ENCODE peak calls at places on chromosomes 16 and 17, in ten cellular contexts. B is cardiac muscle cell, J is fibroblast of pulmonary artery, A is lower lobe of right lung, N is OCI-LY7, O is left ventricle myocardium inferior, Z is upper lobe of right lung, V is mucosa of descending colon, E is stomach, M is hepatocyte. T is an unnamed sample.

GRCh38 chr17:57880086-57880456 is 30.2 kb upstream of the MRPS23 start:
- DNase-seq in Z (no peak), A (no peak), V (no peak), O (no peak), N (no peak), B (no peak), M (no peak), E (no peak), J (no peak), T (no peak)

GRCh38 chr16:19299565-19299964 is 14.0 kb downstream of the CLEC19A start:
- DNase-seq in A (no peak), Z (no peak), V (no peak), M (no peak), B (no peak), N (no peak), J (no peak), E (no peak), O (no peak), T (no peak)

GRCh38 chr16:6484931-6485330 is 847.7 kb upstream of the RBFOX1 start:
- DNase-seq in J (no peak), V (no peak), Z (no peak), M (no peak), O (no peak), A (no peak), E (no peak), N (no peak), B (no peak), T (no peak)

GRCh38 chr17:76051571-76051970 is 20.7 kb downstream of the SRP68 start:
- DNase-seq in J (no peak), B (no peak), E (no peak), N (no peak), A (no peak), M (no peak), V (no peak), Z (no peak), O (no peak), T (no peak)

GRCh38 chr17:79948918-79949645 is 86.6 kb downstream of the TBC1D16 start:
- DNase-seq in V (no peak), M (no peak), E (no peak), N (no peak), A (peak; percentile 41), B (no peak), Z (peak; percentile 61), J (no peak), O (peak; percentile 6), T (no peak)

GRCh38 chr17:43719578-43719977 is 39.0 kb downstream of the SOST start:
- DNase-seq in V (no peak), E (no peak), B (no peak), N (no peak), M (no peak), J (no peak), Z (no peak), A (no peak), O (no peak), T (no peak)

GRCh38 chr16:11667824-11668589 is at the start of gene SNN:
- DNase-seq in A (peak; percentile 91), B (peak; percentile 95), E (peak; percentile 92), J (peak; percentile 77), V (peak; percentile 92), M (peak; percentile 96), N (peak; percentile 92), O (peak; percentile 91), Z (peak; percentile 95), T (peak; percentile 83)

GRCh38 chr17:7043544-7044268 is at the start of gene SLC16A11:
- DNase-seq in V (peak; percentile 69), A (peak; percentile 81), M (peak; percentile 78), E (peak; percentile 59), B (no peak), O (peak; percentile 47), Z (peak; percentile 83), J (peak; percentile 52), N (no peak), T (no peak)

GRCh38 chr16:50304467-50305440 is 38.4 kb downstream of the ADCY7 start:
- DNase-seq in J (no peak), Z (peak; percentile 62), B (no peak), N (no peak), V (no peak), E (no peak), O (no peak), M (no peak), A (no peak), T (no peak)

GRCh38 chr16:53922805-53923645 is 219.1 kb downstream of the FTO start:
- DNase-seq in V (no peak), J (peak; percentile 27), O (no peak), A (no peak), E (no peak), Z (no peak), M (no peak), B (peak; percentile 40), N (no peak), T (peak; percentile 42)

GRCh38 chr16:73599870-73600269 is 551.9 kb upstream of the ZFHX3 start:
- DNase-seq in A (no peak), Z (no peak), E (no peak), O (no peak), N (no peak), J (no peak), B (no peak), M (no peak), V (no peak), T (no peak)

GRCh38 chr16:28473714-28474265 is 1.7 kb upstream of the NPIPB7 start:
- DNase-seq in A (no peak), Z (peak; percentile 9), V (peak; percentile 5), O (no peak), N (no peak), B (no peak), M (no peak), J (no peak), E (no peak), T (no peak)

GRCh38 chr17:39674702-39675389 is 6.6 kb downstream of the PNMT start:
- DNase-seq in V (peak; percentile 84), A (no peak), B (peak; percentile 81), O (peak; percentile 43), M (peak; percentile 84), E (peak; percentile 57), J (no peak), Z (peak; percentile 74), N (peak; percentile 58), T (no peak)

GRCh38 chr16:31427441-31428276 is 501 bp downstream of the COX6A2 start:
- DNase-seq in E (peak; percentile 60), B (no peak), O (peak; percentile 70), A (peak; percentile 74), M (peak; percentile 11), J (peak; percentile 47), V (peak; percentile 69), N (no peak), Z (peak; percentile 81), T (peak; percentile 33)

GRCh38 chr17:83100220-83100852 is 20.9 kb downstream of the METRNL start:
- DNase-seq in V (peak; percentile 78), J (no peak), Z (no peak), A (no peak), M (no peak), N (no peak), B (no peak), E (peak; percentile 55), O (no peak), T (peak; percentile 43)
- H3K4me3 ChIP-seq in V (no peak overlapping the region), J (no peak overlapping the region), Z (no peak overlapping the region), A (no peak overlapping the region), M (no peak overlapping the region), N (no peak overlapping the region), B (no peak overlapping the region), E (peak overlapping the region; percentile 36), O (peak overlapping the region; percentile 58), T (no peak overlapping the region)

GRCh38 chr17:65527381-65527780 is 34.1 kb downstream of the AXIN2 start:
- DNase-seq in A (no peak), B (no peak), E (no peak), J (no peak), M (no peak), O (no peak), N (no peak), Z (no peak), V (no peak), T (no peak)

GRCh38 chr17:65519471-65519870 is 42.0 kb downstream of the AXIN2 start:
- DNase-seq in A (no peak), V (no peak), N (no peak), Z (no peak), O (no peak), J (no peak), B (no peak), E (no peak), M (no peak), T (no peak)

GRCh38 chr17:65523853-65524664 is 37.4 kb downstream of the AXIN2 start:
- DNase-seq in J (peak; percentile 24), A (no peak), E (no peak), V (no peak), N (no peak), O (no peak), Z (no peak), M (no peak), B (no peak), T (peak; percentile 10)

GRCh38 chr17:65523411-65523810 is 38.0 kb downstream of the AXIN2 start:
- DNase-seq in N (no peak), E (no peak), J (peak; percentile 18), V (no peak), M (no peak), O (no peak), B (no peak), Z (no peak), A (no peak), T (no peak)

GRCh38 chr17:65522751-65523404 is 38.6 kb downstream of the AXIN2 start:
- DNase-seq in E (no peak), N (no peak), M (no peak), V (no peak), J (no peak), B (no peak), Z (no peak), O (no peak), A (no peak), T (no peak)
- TF ChIP-seq CTCF in E (no peak), N (no peak), M (no peak), V (no peak), J (no peak), B (no peak), Z (no peak), O (no peak), A (no peak), T (no peak)

DNA sequence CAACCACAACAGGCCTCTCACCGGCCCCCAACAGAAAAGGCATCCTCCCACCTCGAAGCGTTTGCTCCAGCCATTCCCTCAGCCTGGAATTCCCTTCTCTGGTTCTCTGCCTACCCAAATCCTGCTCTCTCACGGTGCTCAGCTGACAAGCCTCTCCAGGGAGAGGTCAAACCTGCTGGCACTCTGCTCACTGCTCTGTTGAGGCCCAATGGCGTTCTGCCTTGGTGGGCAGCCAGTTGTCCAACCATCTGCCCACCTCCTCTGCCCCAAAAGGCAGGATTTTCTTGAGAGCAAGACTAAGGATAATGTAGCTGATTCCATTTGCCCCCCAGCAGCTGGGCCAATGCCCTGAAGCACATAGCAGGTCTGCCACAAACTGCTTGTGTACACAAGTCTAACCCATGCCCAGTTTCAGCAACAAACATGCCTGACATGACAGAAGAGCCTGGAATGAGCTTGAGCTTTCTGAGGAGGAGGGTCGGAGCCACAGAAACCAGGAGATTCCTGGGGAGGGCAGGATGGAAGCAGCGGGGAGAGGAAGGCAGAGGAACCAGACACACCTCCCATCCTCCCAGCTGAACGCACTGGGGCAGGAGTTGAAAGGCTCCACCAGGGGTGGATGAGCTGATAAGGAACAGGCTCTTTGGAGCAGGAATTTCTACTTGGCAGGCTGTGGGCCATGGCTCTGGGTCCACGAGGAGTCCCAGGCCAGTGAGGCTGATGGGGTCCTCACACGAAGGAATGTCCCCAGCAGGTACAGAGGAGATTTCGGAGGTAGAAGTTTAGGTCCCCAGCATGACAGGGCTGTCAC is 23.9 kb downstream of the ARHGAP27 start:
- DNase-seq in O (no peak), M (no peak), E (no peak), Z (no peak), B (peak; percentile 41), V (peak; percentile 41), A (no peak), N (no peak), J (no peak), T (no peak)
- H3K4me3 ChIP-seq in O (peak overlapping the region; percentile 51), M (no peak overlapping the region), E (peak overlapping the region; percentile 48), Z (peak overlapping the region; percentile 50), B (no peak overlapping the region), V (no peak overlapping the region), A (peak overlapping the region; percentile 53), N (peak overlapping the region; percentile 75), J (no peak overlapping the region), T (no peak overlapping the region)

GRCh38 chr16:58843675-58844074 is 109.6 kb upstream of the GOT2 start:
- DNase-seq in B (peak; percentile 35), M (peak; percentile 18), E (no peak), O (no peak), V (no peak), J (peak; percentile 36), N (peak; percentile 37), A (no peak), Z (no peak), T (peak; percentile 3)
- TF ChIP-seq CTCF in B (no peak), M (peak; percentile 52), E (no peak), O (peak; percentile 18), V (no peak), J (no peak), N (peak; percentile 72), A (no peak), Z (peak; percentile 21), T (no peak)

T was measured in fibroblast of villous mesenchyme.